ENCODE peak calls at places on chromosomes 16 and 17, in five cellular contexts. R, P, I, C and Y are unnamed samples.

GRCh38 chr16:17072104-17072503 is 398.7 kb downstream of the XYLT1 start:
- DNase-seq in R (no peak), P (no peak), I (no peak), C (no peak), Y (no peak)

GRCh38 chr17:17416007-17416399 is 60.8 kb upstream of the MED9 start:
- DNase-seq in R (peak), P (no peak), I (no peak), C (no peak), Y (peak)

GRCh38 chr17:64410750-64411490 is 20.3 kb upstream of the PECAM1 start:
- DNase-seq in R (no peak), P (no peak), I (no peak), C (no peak), Y (no peak)

GRCh38 chr16:66273644-66274334 is 92.7 kb upstream of the CDH5 start:
- DNase-seq in R (peak), P (no peak), I (no peak), C (no peak), Y (no peak)

GRCh38 chr17:47703671-47704070 is 9.7 kb downstream of the TBKBP1 start:
- DNase-seq in R (no peak), P (no peak), I (no peak), C (no peak), Y (no peak)

GRCh38 chr17:40612510-40613244 is 34.9 kb downstream of the SMARCE1 start:
- DNase-seq in R (no peak), P (no peak), I (no peak), C (no peak), Y (no peak)

GRCh38 chr16:4663756-4664465 is 29.5 kb upstream of the NUDT16L1 start:
- DNase-seq in R (no peak), P (no peak), I (peak), C (peak), Y (no peak)

GRCh38 chr17:79023180-79023705 is 726 bp upstream of the C1QTNF1 start:
- DNase-seq in R (no peak), P (no peak), I (no peak), C (peak), Y (no peak)

GRCh38 chr17:65185060-65185459 is 47.9 kb downstream of the RGS9 start:
- DNase-seq in R (no peak), P (no peak), I (no peak), C (no peak), Y (no peak)

GRCh38 chr17:20267459-20267842 is 199.9 kb downstream of the LGALS9B start:
- DNase-seq in R (no peak), P (no peak), I (no peak), C (no peak), Y (no peak)

GRCh38 chr17:61461967-61462733 is 9.9 kb downstream of the TBX4 start:
- DNase-seq in R (no peak), P (no peak), I (no peak), C (no peak), Y (no peak)

GRCh38 chr16:66551362-66551761 is 1.0 kb upstream of the CKLF start:
- DNase-seq in R (peak), P (no peak), I (no peak), C (peak), Y (peak)

GRCh38 chr16:318628-319027 is 33.9 kb downstream of the AXIN1 start:
- DNase-seq in R (peak), P (no peak), I (no peak), C (no peak), Y (no peak)

GRCh38 chr17:74431568-74432483 is at the start of gene GPRC5C:
- DNase-seq in R (peak), P (no peak), I (peak), C (peak), Y (no peak)

GRCh38 chr16:74999683-75000480 is 1.1 kb downstream of the ZNRF1 start:
- DNase-seq in R (no peak), P (peak), I (peak), C (peak), Y (no peak)

GRCh38 chr16:1327619-1327947 is 5.9 kb upstream of the BAIAP3 start:
- DNase-seq in R (no peak), P (no peak), I (no peak), C (no peak), Y (no peak)

GRCh38 chr16:53991181-53992056 is 287.5 kb downstream of the FTO start:
- DNase-seq in R (no peak), P (no peak), I (no peak), C (no peak), Y (no peak)

GRCh38 chr17:78995761-78996451 is 13.7 kb downstream of the CANT1 start:
- DNase-seq in R (no peak), P (no peak), I (no peak), C (peak), Y (no peak)

GRCh38 chr17:2086306-2086705 is 31.4 kb downstream of the HIC1 start:
- DNase-seq in R (no peak), P (no peak), I (no peak), C (no peak), Y (no peak)

GRCh38 chr17:78208486-78208885 is 5.6 kb upstream of the BIRC5 start:
- DNase-seq in R (no peak), P (no peak), I (no peak), C (no peak), Y (no peak)

GRCh38 chr16:49467540-49468372 is 94.2 kb downstream of the C16orf78 start:
- DNase-seq in R (no peak), P (no peak), I (no peak), C (no peak), Y (no peak)

GRCh38 chr16:2022723-2023097 is 3.1 kb downstream of the NPW start:
- DNase-seq in R (peak), P (no peak), I (no peak), C (no peak), Y (no peak)

GRCh38 chr16:28821874-28822519 is 802 bp upstream of the ATXN2L start:
- DNase-seq in R (no peak), P (no peak), I (no peak), C (no peak), Y (no peak)

GRCh38 chr17:77480509-77481215 is 339.9 kb downstream of the SEC14L1 start:
- DNase-seq in R (no peak), P (no peak), I (no peak), C (no peak), Y (no peak)

GRCh38 chr16:49856741-49857330 is 924 bp upstream of the ZNF423 start:
- DNase-seq in R (peak), P (no peak), I (peak), C (peak), Y (peak)

GRCh38 chr17:59347975-59348391 is 16.5 kb downstream of the YPEL2 start:
- DNase-seq in R (no peak), P (no peak), I (no peak), C (no peak), Y (no peak)

GRCh38 chr16:53087101-53087500 is 32.3 kb downstream of the CHD9 start:
- DNase-seq in R (no peak), P (no peak), I (no peak), C (no peak), Y (no peak)

GRCh38 chr16:31298958-31299357 is 39.2 kb downstream of the ITGAM start:
- DNase-seq in R (peak), P (no peak), I (no peak), C (no peak), Y (no peak)

GRCh38 chr17:39603304-39604016 is 4.3 kb downstream of the NEUROD2 start:
- DNase-seq in R (no peak), P (no peak), I (no peak), C (no peak), Y (no peak)

GRCh38 chr16:89013692-89014455 is 36.9 kb upstream of the CBFA2T3 start:
- DNase-seq in R (no peak), P (no peak), I (no peak), C (no peak), Y (no peak)

GRCh38 chr16:87542531-87543102 is 49.8 kb upstream of the ZCCHC14 start:
- DNase-seq in R (no peak), P (no peak), I (no peak), C (no peak), Y (no peak)

GRCh38 chr17:42387663-42388380 is 420 bp downstream of the STAT3 start:
- DNase-seq in R (no peak), P (no peak), I (peak), C (peak), Y (no peak)

GRCh38 chr16:20822451-20823128 is 16.3 kb downstream of the REXO5 start:
- DNase-seq in R (no peak), P (no peak), I (no peak), C (no peak), Y (no peak)

GRCh38 chr17:68950725-68951124 is 4.5 kb downstream of the ABCA8 start:
- DNase-seq in R (no peak), P (no peak), I (no peak), C (no peak), Y (no peak)

GRCh38 chr17:68957944-68958343 is 2.8 kb upstream of the ABCA8 start:
- DNase-seq in R (no peak), P (no peak), I (no peak), C (no peak), Y (no peak)

GRCh38 chr17:68954146-68954971 is 833 bp downstream of the ABCA8 start:
- DNase-seq in R (no peak), P (no peak), I (no peak), C (no peak), Y (no peak)

GRCh38 chr17:68953340-68953997 is 1.7 kb downstream of the ABCA8 start:
- DNase-seq in R (no peak), P (no peak), I (no peak), C (no peak), Y (no peak)

DNA sequence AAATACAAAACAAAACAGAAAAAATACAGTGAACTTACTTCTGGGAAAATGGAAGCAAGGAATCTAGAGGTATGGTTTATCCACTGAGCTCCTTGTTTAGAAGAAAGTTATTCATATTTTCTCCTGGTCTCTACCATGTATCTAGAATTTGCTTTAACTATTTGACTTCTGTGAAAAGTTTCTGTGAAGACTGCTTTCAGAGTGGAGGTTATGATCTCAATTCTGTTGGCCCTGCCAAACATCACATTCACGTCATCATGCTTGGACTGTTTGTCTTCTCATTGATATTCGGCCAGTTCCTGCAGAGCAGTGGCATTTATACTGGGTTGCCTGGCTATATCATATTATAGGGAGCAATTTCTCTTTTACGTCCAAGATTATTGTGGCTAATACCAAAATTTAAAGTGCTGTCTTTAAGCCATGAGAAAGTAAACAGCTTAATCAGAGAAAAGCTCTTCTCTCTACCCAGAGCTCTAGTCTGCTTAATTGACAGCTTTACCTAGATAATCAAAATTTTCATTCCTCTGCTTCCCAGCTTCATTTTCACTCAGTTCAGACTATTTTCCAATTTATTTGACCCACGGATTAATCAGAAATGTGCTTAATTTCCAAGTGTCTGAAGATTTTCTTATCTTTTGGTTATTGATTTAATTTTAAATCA is at the start of gene ABCA8:
- DNase-seq in R (peak), P (no peak), I (peak), C (no peak), Y (no peak)
- TF ChIP-seq POLR2A in R (no peak), P (no peak), I (no peak), C (no peak), Y (no peak)

GRCh38 chr16:57535680-57536305 is 578 bp downstream of the CCDC102A start:
- DNase-seq in R (peak), P (peak), I (peak), C (peak), Y (peak)

GRCh38 chr16:57537194-57537505 is 779 bp upstream of the CCDC102A start:
- DNase-seq in R (no peak), P (no peak), I (no peak), C (no peak), Y (no peak)

GRCh38 chr16:57537596-57538234 is 1.3 kb upstream of the CCDC102A start:
- DNase-seq in R (no peak), P (no peak), I (no peak), C (no peak), Y (no peak)

GRCh38 chr16:57534881-57535658 is 1.3 kb downstream of the CCDC102A start:
- DNase-seq in R (no peak), P (no peak), I (no peak), C (no peak), Y (no peak)

DNA sequence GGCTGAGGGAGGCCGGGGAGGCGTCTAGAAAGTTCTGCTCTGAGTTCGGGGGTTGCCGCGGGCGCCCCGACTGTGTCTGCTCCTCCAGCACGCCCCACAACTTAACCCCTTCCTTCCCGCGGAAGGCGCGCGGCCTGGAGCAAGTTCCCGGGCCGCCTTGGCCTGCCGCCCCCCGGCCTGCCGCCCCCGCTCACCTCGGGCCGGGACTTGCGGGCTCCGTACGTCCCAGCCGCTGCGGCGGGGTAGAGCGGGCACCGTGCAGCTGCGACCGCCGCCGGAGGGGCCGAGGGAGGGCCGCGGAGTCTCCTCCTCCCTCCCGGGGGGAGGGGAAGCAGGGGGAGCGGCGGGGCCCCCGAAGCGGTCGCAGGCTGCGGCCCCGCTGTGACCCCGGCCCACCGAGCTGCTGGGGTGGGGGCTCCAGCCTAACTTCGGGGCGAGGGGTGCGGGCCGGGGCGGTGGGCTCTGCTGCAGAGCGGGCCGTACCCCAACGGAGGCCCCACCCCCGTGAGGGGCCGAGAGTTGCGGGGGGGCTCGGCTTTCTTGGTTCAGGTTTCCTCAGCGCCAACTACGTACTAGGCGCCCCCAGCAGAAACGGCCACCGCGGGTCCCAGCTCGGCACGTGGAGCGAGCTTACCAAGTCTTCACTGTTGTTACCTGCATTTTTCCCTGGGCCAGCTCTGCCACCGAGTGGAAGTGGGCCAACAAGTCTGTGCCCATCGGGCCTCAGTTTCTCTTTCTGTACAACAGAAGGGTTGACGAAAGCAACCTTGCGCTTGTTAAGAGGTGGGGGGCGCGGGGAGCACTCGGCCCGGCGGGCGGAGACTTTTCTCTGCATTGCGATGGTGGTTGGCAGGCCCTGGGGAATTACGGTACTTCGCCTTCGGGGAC is at the start of gene CCDC102A:
- DNase-seq in R (no peak), P (no peak), I (peak), C (no peak), Y (no peak)
- TF ChIP-seq POLR2A in R (no peak), P (peak), I (no peak), C (no peak), Y (no peak)

GRCh38 chr17:57862410-57862989 is 12.7 kb upstream of the MRPS23 start:
- DNase-seq in R (no peak), P (no peak), I (no peak), C (no peak), Y (no peak)

GRCh38 chr17:57861737-57862409 is 12.0 kb upstream of the MRPS23 start:
- DNase-seq in R (peak), P (no peak), I (peak), C (peak), Y (no peak)

GRCh38 chr17:57859601-57860413 is 10.0 kb upstream of the MRPS23 start:
- DNase-seq in R (no peak), P (no peak), I (peak), C (no peak), Y (no peak)

GRCh38 chr17:57860414-57860999 is 10.7 kb upstream of the MRPS23 start:
- DNase-seq in R (no peak), P (no peak), I (peak), C (no peak), Y (no peak)

GRCh38 chr17:57861000-57861736 is 11.3 kb upstream of the MRPS23 start:
- DNase-seq in R (peak), P (no peak), I (peak), C (peak), Y (peak)
- TF ChIP-seq POLR2A in R (peak), P (no peak), I (no peak), C (peak), Y (no peak)

GRCh38 chr16:11629071-11630030 is 38.9 kb upstream of the SNN start:
- DNase-seq in R (no peak), P (no peak), I (peak), C (no peak), Y (no peak)
- TF ChIP-seq POLR2A in R (no peak), P (no peak), I (no peak), C (no peak), Y (no peak)

DNA sequence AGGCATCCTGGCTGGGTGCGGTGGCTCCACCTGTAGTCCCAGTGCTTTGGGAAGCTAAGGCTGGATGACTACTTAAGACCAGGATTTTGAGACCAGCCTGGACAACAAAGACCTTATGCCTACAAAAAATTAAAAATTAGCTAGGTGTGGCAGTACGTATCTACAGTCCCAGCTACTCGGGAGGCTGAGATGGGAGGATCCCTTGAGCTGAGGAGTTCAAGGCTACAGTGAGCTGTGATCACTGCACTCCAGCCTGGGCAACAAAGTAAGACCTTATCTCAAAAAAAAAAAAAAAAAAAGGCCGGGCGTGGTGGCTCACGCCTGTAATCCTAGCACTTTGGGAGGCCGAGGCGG is 6.1 kb downstream of the MVP start:
- DNase-seq in R (no peak), P (no peak), I (no peak), C (no peak), Y (no peak)
- TF ChIP-seq POLR2A in R (no peak), P (no peak), I (no peak), C (no peak), Y (no peak)

DNA sequence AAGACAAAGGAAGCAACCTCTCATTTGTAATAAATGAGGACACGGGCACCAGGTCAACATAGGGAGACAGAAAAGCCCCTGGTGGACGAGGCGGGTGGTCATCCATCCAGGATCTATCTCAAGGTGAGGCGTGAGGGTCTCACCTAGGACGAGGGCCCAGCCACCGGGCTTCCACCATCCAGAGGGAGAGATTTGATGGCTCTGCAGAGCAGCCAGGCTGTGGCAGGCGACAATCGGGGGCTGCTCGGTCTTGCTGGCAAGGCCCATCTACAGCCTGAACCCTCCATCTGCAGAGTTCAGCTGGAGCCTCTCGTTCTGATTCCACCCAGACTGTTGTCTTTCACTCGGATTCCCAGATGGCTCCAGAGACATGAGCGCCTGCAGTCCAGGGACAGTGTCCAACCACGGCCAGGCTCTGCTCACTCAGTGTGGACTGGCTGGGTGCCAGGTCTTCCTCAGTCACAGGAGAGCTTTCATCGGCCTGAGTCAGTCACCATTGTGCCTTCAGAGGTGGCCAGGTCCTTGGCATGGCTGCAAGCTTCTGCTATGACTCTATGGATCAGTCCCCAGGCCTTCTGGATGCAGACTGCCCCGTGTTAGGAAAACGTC is 5.9 kb downstream of the LITAFD start:
- DNase-seq in R (no peak), P (no peak), I (peak), C (no peak), Y (no peak)
- TF ChIP-seq POLR2A in R (no peak), P (no peak), I (no peak), C (no peak), Y (no peak)